ENCODE peak calls at places on chromosome 9, in six cellular contexts. One of them, this sample, is unnamed.
A peak's percentile ranks its signal among the peaks of the same experiment; 100 is the strongest.

GRCh38 chr9:97980918-97981827 is 2.0 kb upstream of the ANP32B start:
- DNase-seq in A549: no peak
- DNase-seq in prostate gland: peak; percentile 62
- DNase-seq in tibial nerve: no peak
- DNase-seq in upper lobe of left lung: no peak
- DNase-seq in sigmoid colon: peak; percentile 81
- DNase-seq in this sample: peak; percentile 87

GRCh38 chr9:89690334-89690912 is 85.6 kb downstream of the GADD45G start:
- DNase-seq in upper lobe of left lung: no peak
- DNase-seq in prostate gland: no peak
- DNase-seq in sigmoid colon: no peak
- DNase-seq in tibial nerve: no peak
- DNase-seq in A549: no peak
- DNase-seq in this sample: no peak

GRCh38 chr9:115289757-115290208 is 171.8 kb upstream of the TNC start:
- DNase-seq in A549: no peak
- DNase-seq in upper lobe of left lung: no peak
- DNase-seq in tibial nerve: no peak
- DNase-seq in sigmoid colon: no peak
- DNase-seq in prostate gland: no peak
- DNase-seq in this sample: no peak

GRCh38 chr9:109463924-109464625 is 34.0 kb downstream of the PTPN3 start:
- DNase-seq in prostate gland: no peak
- DNase-seq in tibial nerve: no peak
- DNase-seq in upper lobe of left lung: no peak
- DNase-seq in A549: no peak
- DNase-seq in sigmoid colon: no peak
- DNase-seq in this sample: peak; percentile 8

GRCh38 chr9:116549061-116549664 is 137.9 kb upstream of the TRIM32 start:
- DNase-seq in upper lobe of left lung: peak; percentile 83
- DNase-seq in tibial nerve: peak; percentile 26
- DNase-seq in A549: peak; percentile 95
- DNase-seq in sigmoid colon: peak; percentile 89
- DNase-seq in prostate gland: no peak
- DNase-seq in this sample: peak; percentile 88

GRCh38 chr9:130629443-130630090 is 34.8 kb upstream of the PRDM12 start:
- DNase-seq in prostate gland: no peak
- DNase-seq in tibial nerve: no peak
- DNase-seq in A549: no peak
- DNase-seq in upper lobe of left lung: no peak
- DNase-seq in sigmoid colon: no peak
- DNase-seq in this sample: no peak

GRCh38 chr9:137919095-137919465 is 41.5 kb downstream of the CACNA1B start:
- DNase-seq in tibial nerve: no peak
- DNase-seq in prostate gland: no peak
- DNase-seq in sigmoid colon: no peak
- DNase-seq in upper lobe of left lung: no peak
- DNase-seq in A549: no peak
- DNase-seq in this sample: no peak

GRCh38 chr9:117247271-117247670 is 167.6 kb downstream of the ASTN2 start:
- DNase-seq in sigmoid colon: no peak
- DNase-seq in prostate gland: peak; percentile 11
- DNase-seq in A549: peak; percentile 28
- DNase-seq in upper lobe of left lung: no peak
- DNase-seq in tibial nerve: no peak
- DNase-seq in this sample: no peak

GRCh38 chr9:97786341-97786740 is 66.7 kb upstream of the FOXE1 start:
- DNase-seq in sigmoid colon: no peak
- DNase-seq in prostate gland: no peak
- DNase-seq in upper lobe of left lung: no peak
- DNase-seq in tibial nerve: no peak
- DNase-seq in A549: no peak
- DNase-seq in this sample: no peak

GRCh38 chr9:88007291-88007650 is 32.9 kb upstream of the CDK20 start:
- DNase-seq in tibial nerve: no peak
- DNase-seq in prostate gland: no peak
- DNase-seq in sigmoid colon: no peak
- DNase-seq in A549: no peak
- DNase-seq in upper lobe of left lung: no peak
- DNase-seq in this sample: no peak

GRCh38 chr9:136806067-136806466 is 1.7 kb upstream of the RABL6 start:
- DNase-seq in upper lobe of left lung: no peak
- DNase-seq in tibial nerve: no peak
- DNase-seq in A549: no peak
- DNase-seq in prostate gland: no peak
- DNase-seq in sigmoid colon: no peak
- DNase-seq in this sample: no peak
- H3K4me1 ChIP-seq in upper lobe of left lung: peaks cover 37% of the 10 kb centered on the region
- H3K4me1 ChIP-seq in tibial nerve: peaks cover 45% of the 10 kb centered on the region
- H3K4me1 ChIP-seq in A549: peaks cover 28% of the 10 kb centered on the region
- H3K4me1 ChIP-seq in prostate gland: peaks cover 15% of the 10 kb centered on the region
- H3K4me1 ChIP-seq in sigmoid colon: peaks cover 35% of the 10 kb centered on the region
- H3K4me1 ChIP-seq in this sample: peaks cover 41% of the 10 kb centered on the region

GRCh38 chr9:129319938-129320481 is 141.9 kb upstream of the IER5L start:
- DNase-seq in sigmoid colon: peak; percentile 64
- DNase-seq in A549: no peak
- DNase-seq in tibial nerve: peak; percentile 13
- DNase-seq in upper lobe of left lung: no peak
- DNase-seq in prostate gland: no peak
- DNase-seq in this sample: peak; percentile 55

GRCh38 chr9:129322641-129323375 is 144.7 kb upstream of the IER5L start:
- DNase-seq in A549: no peak
- DNase-seq in upper lobe of left lung: no peak
- DNase-seq in prostate gland: no peak
- DNase-seq in tibial nerve: peak; percentile 12
- DNase-seq in sigmoid colon: peak; percentile 33
- DNase-seq in this sample: peak; percentile 34

GRCh38 chr9:129320575-129321311 is 142.7 kb upstream of the IER5L start:
- DNase-seq in upper lobe of left lung: peak; percentile 90
- DNase-seq in tibial nerve: peak; percentile 26
- DNase-seq in prostate gland: peak; percentile 86
- DNase-seq in A549: no peak
- DNase-seq in sigmoid colon: peak; percentile 80
- DNase-seq in this sample: peak; percentile 79

GRCh38 chr9:129322022-129322621 is 144.1 kb upstream of the IER5L start:
- DNase-seq in upper lobe of left lung: no peak
- DNase-seq in tibial nerve: peak; percentile 10
- DNase-seq in A549: no peak
- DNase-seq in sigmoid colon: peak; percentile 63
- DNase-seq in prostate gland: no peak
- DNase-seq in this sample: peak; percentile 70

DNA sequence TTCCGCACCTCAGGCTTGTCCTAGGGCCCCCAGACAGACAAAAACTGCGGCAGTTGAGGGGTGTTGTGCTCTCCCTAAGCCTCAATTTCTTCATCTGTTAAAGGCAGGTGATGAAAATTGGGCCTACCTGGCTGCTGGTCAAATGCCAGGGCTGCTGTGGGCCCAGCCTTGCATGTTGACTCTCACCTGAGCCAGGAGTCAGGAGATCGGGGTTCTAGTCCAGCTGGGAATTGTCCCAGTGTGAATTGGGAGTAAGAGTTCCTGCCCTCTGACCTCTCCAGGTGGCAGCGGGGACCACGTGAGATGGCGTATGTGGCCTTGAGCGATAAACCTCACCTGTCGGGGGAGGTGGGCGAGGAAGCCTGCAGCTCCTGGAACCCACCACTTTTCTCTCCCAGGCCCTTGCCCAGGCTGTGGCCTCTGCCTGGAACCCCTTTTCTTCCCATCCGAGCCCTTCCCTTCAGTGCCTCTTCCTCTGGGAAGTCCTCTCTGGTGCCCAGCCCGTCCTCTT is 143.5 kb upstream of the IER5L start:
- DNase-seq in A549: no peak
- DNase-seq in prostate gland: no peak
- DNase-seq in tibial nerve: no peak
- DNase-seq in sigmoid colon: peak; percentile 57
- DNase-seq in upper lobe of left lung: no peak
- DNase-seq in this sample: no peak
- H3K4me3 ChIP-seq in A549: no peak overlapping the region
- H3K4me3 ChIP-seq in prostate gland: peak overlapping the region; percentile 44
- H3K4me3 ChIP-seq in tibial nerve: peak overlapping the region; percentile 34
- H3K4me3 ChIP-seq in sigmoid colon: peak overlapping the region; percentile 49
- H3K4me3 ChIP-seq in upper lobe of left lung: peak overlapping the region; percentile 26
- H3K4me3 ChIP-seq in this sample: peak overlapping the region; percentile 48

GRCh38 chr9:80090317-80090716 is 518.6 kb downstream of the TLE4 start:
- DNase-seq in prostate gland: no peak
- DNase-seq in tibial nerve: no peak
- DNase-seq in sigmoid colon: no peak
- DNase-seq in upper lobe of left lung: no peak
- DNase-seq in A549: no peak
- DNase-seq in this sample: no peak
- TF ChIP-seq POLR2A in prostate gland: no peak
- TF ChIP-seq POLR2A in tibial nerve: no peak
- TF ChIP-seq POLR2A in sigmoid colon: no peak
- TF ChIP-seq POLR2A in upper lobe of left lung: no peak
- TF ChIP-seq POLR2A in A549: no peak
- TF ChIP-seq POLR2A in this sample: no peak

DNA sequence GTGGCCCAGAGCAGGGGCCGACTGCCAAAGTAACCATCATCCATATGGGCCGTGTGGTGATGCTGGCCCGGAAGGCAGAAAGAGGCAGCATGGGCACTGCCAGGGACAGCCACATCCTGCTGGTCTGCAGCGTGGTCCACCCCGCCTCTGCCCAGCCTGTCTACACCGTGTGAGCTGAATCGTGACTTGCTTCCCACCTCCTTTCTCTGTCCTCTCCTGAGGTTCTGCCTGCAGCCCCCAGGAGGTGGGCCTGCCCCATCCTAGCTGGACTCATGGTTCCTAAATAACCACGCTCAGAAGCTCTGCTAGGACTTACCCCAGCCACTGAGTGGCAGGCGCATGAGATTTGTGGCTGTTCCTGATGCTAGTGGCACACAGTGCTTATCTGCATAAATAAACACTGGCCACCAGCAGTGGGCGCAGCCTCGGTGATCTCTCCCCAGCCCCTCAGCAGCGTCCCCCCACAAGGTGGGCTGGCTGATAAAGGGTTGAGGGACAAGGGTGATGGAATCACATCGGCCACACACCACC is 22.6 kb upstream of the SUSD3 start:
- DNase-seq in A549: no peak
- DNase-seq in upper lobe of left lung: no peak
- DNase-seq in prostate gland: no peak
- DNase-seq in sigmoid colon: no peak
- DNase-seq in tibial nerve: no peak
- DNase-seq in this sample: no peak
- H3K4me1 ChIP-seq in A549: no peaks in the 10 kb centered on the region
- H3K4me1 ChIP-seq in upper lobe of left lung: peaks cover 11% of the 10 kb centered on the region
- H3K4me1 ChIP-seq in prostate gland: no peaks in the 10 kb centered on the region
- H3K4me1 ChIP-seq in sigmoid colon: no peaks in the 10 kb centered on the region
- H3K4me1 ChIP-seq in tibial nerve: peaks cover 18% of the 10 kb centered on the region
- H3K4me1 ChIP-seq in this sample: peaks cover 3% of the 10 kb centered on the region

DNA sequence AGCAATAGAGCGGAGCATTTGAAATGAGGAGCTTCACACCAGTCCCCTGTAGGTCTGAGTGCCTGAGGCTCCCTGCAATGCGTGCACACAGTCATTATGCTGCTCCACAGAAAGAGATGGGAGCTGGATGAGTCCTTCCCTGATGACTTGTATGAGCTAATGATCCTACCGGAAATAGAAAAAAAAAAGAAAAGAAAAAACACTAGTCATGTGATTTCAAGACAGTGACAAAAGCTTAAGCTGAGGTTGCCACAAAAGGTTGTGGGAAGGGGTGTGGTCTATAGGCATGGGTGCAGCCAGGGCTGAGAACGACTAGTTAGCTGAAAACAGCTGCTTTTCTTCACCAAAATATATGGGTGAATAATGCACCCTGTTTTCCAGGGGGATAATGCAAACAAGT is 300.6 kb downstream of the MLLT3 start:
- DNase-seq in prostate gland: no peak
- DNase-seq in A549: no peak
- DNase-seq in tibial nerve: no peak
- DNase-seq in sigmoid colon: no peak
- DNase-seq in upper lobe of left lung: no peak
- DNase-seq in this sample: no peak
- H3K4me3 ChIP-seq in prostate gland: no peak overlapping the region
- H3K4me3 ChIP-seq in A549: no peak overlapping the region
- H3K4me3 ChIP-seq in tibial nerve: no peak overlapping the region
- H3K4me3 ChIP-seq in sigmoid colon: no peak overlapping the region
- H3K4me3 ChIP-seq in upper lobe of left lung: no peak overlapping the region
- H3K4me3 ChIP-seq in this sample: no peak overlapping the region

This sample was measured in suprapubic skin.